ENCODE peak calls at places on chromosomes 13 and 19, in ten cellular contexts. N is keratinocyte; G is body of pancreas; R is breast epithelium; V is RWPE2; D is left ventricle myocardium inferior; P is lower lobe of right lung; Z is astrocyte; H is thoracic aorta; Y is CD8-positive, alpha-beta T cell. I is an unnamed sample.

GRCh38 chr13:77222909-77223308 is 104.0 kb downstream of the MYCBP2 start:
- DNase-seq in N (no peak), G (no peak), R (no peak), V (no peak), D (no peak), P (no peak), Z (no peak), H (no peak), Y (no peak), I (no peak)

GRCh38 chr19:1251503-1252220 is 3.3 kb downstream of the MIDN start:
- DNase-seq in N (no peak), G (peak; percentile 90), R (no peak), V (no peak), D (peak; percentile 84), P (no peak), Z (no peak), H (no peak), Y (peak; percentile 77), I (no peak)

GRCh38 chr19:56120371-56121179 is 520 bp downstream of the ZNF787 start:
- DNase-seq in N (no peak), G (peak; percentile 89), R (no peak), V (no peak), D (peak; percentile 83), P (peak; percentile 92), Z (peak; percentile 59), H (peak; percentile 28), Y (peak; percentile 73), I (peak; percentile 87)

GRCh38 chr19:47028372-47028672 is 8.7 kb downstream of the NPAS1 start:
- DNase-seq in N (no peak), G (no peak), R (no peak), V (no peak), D (no peak), P (no peak), Z (no peak), H (no peak), Y (no peak), I (no peak)

GRCh38 chr19:44662686-44663085 is 8.6 kb upstream of the CEACAM19 start:
- DNase-seq in N (no peak), G (peak; percentile 27), R (no peak), V (no peak), D (no peak), P (no peak), Z (peak; percentile 55), H (no peak), Y (no peak), I (no peak)

GRCh38 chr13:80716610-80717081 is 375.7 kb upstream of the SPRY2 start:
- DNase-seq in N (no peak), G (peak; percentile 14), R (no peak), V (no peak), D (no peak), P (no peak), Z (no peak), H (no peak), Y (no peak), I (peak; percentile 23)

GRCh38 chr19:36113895-36114762 is 546 bp downstream of the POLR2I start:
- DNase-seq in N (no peak), G (peak; percentile 22), R (no peak), V (no peak), D (no peak), P (no peak), Z (peak; percentile 23), H (no peak), Y (peak; percentile 24), I (peak; percentile 38)

GRCh38 chr13:31409678-31410356 is 210.0 kb downstream of the B3GLCT start:
- DNase-seq in N (no peak), G (no peak), R (no peak), V (no peak), D (no peak), P (no peak), Z (peak; percentile 21), H (no peak), Y (no peak), I (no peak)

GRCh38 chr19:54418030-54418929 is 3.0 kb downstream of the TTYH1 start:
- DNase-seq in N (no peak), G (no peak), R (no peak), V (no peak), D (no peak), P (no peak), Z (peak; percentile 22), H (no peak), Y (peak; percentile 33), I (no peak)

GRCh38 chr13:42906257-42906656 is 85.8 kb downstream of the EPSTI1 start:
- DNase-seq in N (no peak), G (no peak), R (no peak), V (no peak), D (no peak), P (no peak), Z (no peak), H (no peak), Y (no peak), I (no peak)

GRCh38 chr13:98839826-98840769 is 87.6 kb upstream of the SLC15A1 start:
- DNase-seq in N (no peak), G (peak; percentile 62), R (no peak), V (no peak), D (peak; percentile 60), P (peak; percentile 58), Z (peak; percentile 58), H (no peak), Y (peak; percentile 32), I (peak; percentile 59)

GRCh38 chr19:6047741-6048231 is 62.5 kb downstream of the RFX2 start:
- DNase-seq in N (no peak), G (no peak), R (peak; percentile 48), V (no peak), D (no peak), P (no peak), Z (no peak), H (no peak), Y (peak; percentile 8), I (no peak)

GRCh38 chr19:31338069-31338767 is 11.0 kb downstream of the TSHZ3 start:
- DNase-seq in N (no peak), G (peak; percentile 30), R (no peak), V (no peak), D (peak; percentile 58), P (no peak), Z (peak; percentile 42), H (no peak), Y (no peak), I (peak; percentile 44)

GRCh38 chr19:3607398-3608078 is 863 bp upstream of the TBXA2R start:
- DNase-seq in N (no peak), G (no peak), R (no peak), V (peak; percentile 45), D (peak; percentile 72), P (peak; percentile 46), Z (peak; percentile 27), H (no peak), Y (no peak), I (peak; percentile 73)

GRCh38 chr13:45511310-45512147 is 46.8 kb downstream of the COG3 start:
- DNase-seq in N (peak; percentile 33), G (peak; percentile 29), R (no peak), V (no peak), D (no peak), P (no peak), Z (peak; percentile 34), H (no peak), Y (peak; percentile 20), I (peak; percentile 25)

DNA sequence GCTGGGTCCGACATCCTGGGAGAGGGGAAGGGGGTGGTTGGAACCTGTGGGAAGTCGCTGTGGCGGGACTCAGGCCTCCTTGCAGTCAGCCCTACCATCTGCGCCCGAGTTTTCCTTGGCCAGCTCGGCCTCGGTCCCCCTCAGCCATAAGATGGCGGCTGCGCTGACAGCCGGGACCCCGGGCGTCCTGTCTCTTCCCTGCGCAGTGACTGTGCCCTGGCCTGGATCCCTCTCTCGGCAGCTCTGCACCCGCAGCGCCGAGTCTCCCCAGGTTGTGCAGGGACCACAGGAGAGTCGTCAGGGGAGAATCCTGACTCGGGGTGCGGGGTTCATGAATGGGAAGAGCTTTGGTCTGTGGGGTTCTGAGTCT is 345 bp downstream of the ZNF257 start:
- DNase-seq in N (no peak), G (peak; percentile 14), R (no peak), V (no peak), D (no peak), P (no peak), Z (no peak), H (no peak), Y (no peak), I (peak; percentile 16)
- H3K9me3 ChIP-seq in N (peaks cover 2% of the 10 kb centered on the region), G (no peaks in the 10 kb centered on the region), R (no peaks in the 10 kb centered on the region), V (no peaks in the 10 kb centered on the region), D (no peaks in the 10 kb centered on the region), P (no peaks in the 10 kb centered on the region), Z (peaks cover 9% of the 10 kb centered on the region), H (no peaks in the 10 kb centered on the region), Y (no peaks in the 10 kb centered on the region), I (no peaks in the 10 kb centered on the region)

DNA sequence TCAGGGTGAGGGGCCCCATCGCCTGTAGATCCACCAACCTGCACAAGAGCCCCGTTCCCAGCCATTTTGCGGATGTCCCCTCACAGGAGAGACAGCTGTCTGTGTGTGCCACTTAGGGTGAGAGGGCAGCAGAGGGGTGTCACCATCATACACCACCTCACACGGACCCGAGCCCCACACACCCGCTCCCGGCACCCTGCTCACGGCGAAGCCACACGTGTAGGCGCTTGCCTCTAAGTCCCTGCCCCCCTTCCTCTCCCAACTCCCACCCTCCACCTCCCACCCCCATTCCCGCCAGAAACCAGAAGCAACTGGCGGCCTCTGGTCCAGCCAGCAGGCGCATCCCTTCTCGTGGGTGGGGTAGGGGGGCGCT is 4.0 kb upstream of the DPF1 start:
- DNase-seq in N (no peak), G (no peak), R (no peak), V (no peak), D (no peak), P (no peak), Z (no peak), H (no peak), Y (no peak), I (no peak)
- H3K4me3 ChIP-seq in N (no peak overlapping the region), G (no peak overlapping the region), R (peak overlapping the region; percentile 54), V (no peak overlapping the region), D (peak overlapping the region; percentile 54), P (no peak overlapping the region), Z (no peak overlapping the region), H (no peak overlapping the region), Y (no peak overlapping the region), I (no peak overlapping the region)

DNA sequence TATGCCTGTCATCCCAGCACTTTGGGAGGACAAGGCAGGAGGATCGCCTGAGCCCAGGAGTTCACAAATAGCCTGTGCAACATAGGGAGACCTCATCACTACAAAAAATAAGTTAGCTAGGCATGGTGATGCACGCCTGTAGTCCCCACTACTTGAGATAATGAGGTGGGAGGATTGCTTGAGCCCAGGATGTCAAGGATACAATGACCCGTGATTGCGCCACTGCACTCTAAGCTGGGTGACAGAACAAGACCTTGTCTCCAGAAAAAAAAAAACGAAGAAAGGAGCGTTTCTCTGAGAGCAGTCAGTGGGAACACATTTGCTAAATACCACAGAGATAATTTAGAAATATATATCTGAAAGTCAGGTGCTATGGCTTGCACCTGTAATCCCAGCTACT is 11.9 kb downstream of the CDADC1 start:
- DNase-seq in N (no peak), G (no peak), R (no peak), V (no peak), D (no peak), P (no peak), Z (no peak), H (no peak), Y (no peak), I (no peak)
- H3K9me3 ChIP-seq in N (no peaks in the 10 kb centered on the region), G (no peaks in the 10 kb centered on the region), R (no peaks in the 10 kb centered on the region), V (no peaks in the 10 kb centered on the region), D (no peaks in the 10 kb centered on the region), P (no peaks in the 10 kb centered on the region), Z (no peaks in the 10 kb centered on the region), H (no peaks in the 10 kb centered on the region), Y (no peaks in the 10 kb centered on the region), I (no peaks in the 10 kb centered on the region)

GRCh38 chr19:12330340-12330739 is 3.1 kb downstream of the ZNF563 start:
- DNase-seq in N (no peak), G (no peak), R (no peak), V (no peak), D (no peak), P (no peak), Z (no peak), H (no peak), Y (no peak), I (no peak)
- H3K4me3 ChIP-seq in N (no peak overlapping the region), G (no peak overlapping the region), R (no peak overlapping the region), V (no peak overlapping the region), D (no peak overlapping the region), P (no peak overlapping the region), Z (no peak overlapping the region), H (no peak overlapping the region), Y (no peak overlapping the region), I (no peak overlapping the region)